ENCODE peak calls at places on chromosomes 13 and 19, in four cellular contexts. S is SK-N-SH, E is K562, W is H1. C is an unnamed sample.

GRCh38 chr19:40663712-40664692 is 26.4 kb downstream of the NUMBL start:
- DNase-seq in S (peak), E (peak), W (no peak), C (no peak)

GRCh38 chr19:29665215-29665825 is at the start of gene PLEKHF1:
- DNase-seq in S (peak), E (peak), W (peak), C (no peak)

GRCh38 chr13:50082426-50083283 is 67.4 kb downstream of the KCNRG start:
- DNase-seq in S (peak), E (peak), W (peak), C (peak)

GRCh38 chr19:18097217-18097992 is at the start of gene MAST3:
- DNase-seq in S (peak), E (peak), W (peak), C (peak)

GRCh38 chr19:50039968-50040367 is 14.2 kb downstream of the ZNF473 start:
- DNase-seq in S (no peak), E (no peak), W (no peak), C (no peak)

GRCh38 chr19:40674291-40674690 is 16.2 kb downstream of the NUMBL start:
- DNase-seq in S (no peak), E (no peak), W (no peak), C (no peak)

GRCh38 chr19:4338441-4339350 is at the start of gene STAP2:
- DNase-seq in S (no peak), E (peak), W (peak), C (no peak)

GRCh38 chr19:38830039-38830733 is 1.4 kb downstream of the ECH1 start:
- DNase-seq in S (no peak), E (no peak), W (no peak), C (no peak)

GRCh38 chr13:41813426-41813825 is 147.5 kb downstream of the VWA8 start:
- DNase-seq in S (no peak), E (no peak), W (no peak), C (no peak)

GRCh38 chr19:13930402-13930801 is 7.8 kb downstream of the PODNL1 start:
- DNase-seq in S (peak), E (peak), W (no peak), C (no peak)

GRCh38 chr19:1650627-1651009 is 1.8 kb downstream of the TCF3 start:
- DNase-seq in S (peak), E (no peak), W (no peak), C (no peak)

GRCh38 chr13:80249906-80250513 is 90.9 kb downstream of the SPRY2 start:
- DNase-seq in S (no peak), E (no peak), W (no peak), C (no peak)

GRCh38 chr13:48302920-48303330 is 626 bp upstream of the RB1 start:
- DNase-seq in S (no peak), E (no peak), W (no peak), C (no peak)

GRCh38 chr19:43606569-43607229 is 5.2 kb upstream of the SRRM5 start:
- DNase-seq in S (no peak), E (no peak), W (no peak), C (no peak)

GRCh38 chr19:48329167-48329891 is 4.0 kb downstream of the EMP3 start:
- DNase-seq in S (no peak), E (peak), W (no peak), C (peak)

GRCh38 chr19:51036519-51036918 is 1.7 kb upstream of the KLK12 start:
- DNase-seq in S (no peak), E (peak), W (no peak), C (no peak)

GRCh38 chr19:19021115-19021514 is 12.2 kb downstream of the SUGP2 start:
- DNase-seq in S (no peak), E (no peak), W (no peak), C (no peak)

GRCh38 chr19:11405846-11406643 is 13.1 kb downstream of the RGL3 start:
- DNase-seq in S (peak), E (no peak), W (peak), C (no peak)

GRCh38 chr13:108915634-108916497 is 286.5 kb downstream of the MYO16 start:
- DNase-seq in S (no peak), E (peak), W (no peak), C (peak)

GRCh38 chr19:41426952-41427646 is at the start of gene B3GNT8:
- DNase-seq in S (peak), E (peak), W (peak), C (no peak)

GRCh38 chr19:46841458-46842083 is 9.1 kb downstream of the AP2S1 start:
- DNase-seq in S (no peak), E (no peak), W (no peak), C (no peak)

GRCh38 chr13:110628477-110628793 is 13.1 kb downstream of the NAXD start:
- DNase-seq in S (peak), E (no peak), W (no peak), C (no peak)

GRCh38 chr13:97600438-97601080 is 166.6 kb downstream of the RAP2A start:
- DNase-seq in S (no peak), E (no peak), W (no peak), C (no peak)

GRCh38 chr13:51928231-51928630 is 66.5 kb downstream of the CCDC70 start:
- DNase-seq in S (no peak), E (no peak), W (no peak), C (no peak)

GRCh38 chr19:33830264-33830663 is 33.6 kb downstream of the KCTD15 start:
- DNase-seq in S (no peak), E (no peak), W (no peak), C (no peak)

GRCh38 chr13:110258876-110259631 is 47.9 kb downstream of the COL4A1 start:
- DNase-seq in S (no peak), E (no peak), W (no peak), C (no peak)

GRCh38 chr19:46678110-46678732 is 17.2 kb upstream of the DACT3 start:
- DNase-seq in S (peak), E (peak), W (peak), C (no peak)

GRCh38 chr13:31951215-31951678 is 80.3 kb upstream of the FRY start:
- DNase-seq in S (no peak), E (no peak), W (no peak), C (peak)

GRCh38 chr13:39688699-39689405 is 33.4 kb downstream of the COG6 start:
- DNase-seq in S (no peak), E (no peak), W (no peak), C (peak)

GRCh38 chr19:36060430-36060829 is 5.7 kb downstream of the WDR62 start:
- DNase-seq in S (peak), E (peak), W (peak), C (no peak)

GRCh38 chr19:10686193-10686592 is 15.0 kb upstream of the QTRT1 start:
- DNase-seq in S (no peak), E (no peak), W (no peak), C (no peak)

GRCh38 chr19:14381689-14382474 is 638 bp downstream of the ADGRE5 start:
- DNase-seq in S (no peak), E (peak), W (no peak), C (no peak)

GRCh38 chr13:44293908-44294735 is 79.5 kb upstream of the SERP2 start:
- DNase-seq in S (no peak), E (no peak), W (no peak), C (no peak)

GRCh38 chr13:110856941-110857835 is 57.7 kb downstream of the ANKRD10 start:
- DNase-seq in S (no peak), E (no peak), W (no peak), C (no peak)

DNA sequence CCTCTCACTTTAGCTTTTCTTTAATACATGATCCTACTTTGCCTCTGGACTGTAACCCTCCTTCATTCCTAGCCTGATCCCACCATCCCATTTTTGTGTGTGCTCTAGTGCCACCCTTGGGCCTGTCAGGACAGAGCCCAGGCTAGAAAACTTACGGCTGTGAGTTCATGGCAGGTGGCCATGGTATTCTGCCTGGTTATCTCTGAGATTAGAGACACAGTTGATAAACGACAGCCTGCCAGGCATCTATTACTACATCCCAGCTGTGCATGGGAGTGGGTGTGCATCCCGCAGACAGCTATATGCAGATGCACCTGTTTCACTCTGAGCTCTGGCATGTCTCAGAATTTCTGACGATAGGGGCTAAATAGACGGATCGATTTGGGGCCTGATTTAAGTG is 110.9 kb downstream of the HS6ST3 start:
- DNase-seq in S (peak), E (no peak), W (no peak), C (no peak)
- TF ChIP-seq NRF1 in S (no peak), E (no peak), W (no peak), C (no peak)

GRCh38 chr19:28633223-28634030 is 579.5 kb downstream of the UQCRFS1 start:
- DNase-seq in S (peak), E (peak), W (peak), C (no peak)
- TF ChIP-seq NRF1 in S (no peak), E (no peak), W (no peak), C (no peak)

GRCh38 chr19:343451-343931 is 1.1 kb downstream of the MIER2 start:
- DNase-seq in S (peak), E (no peak), W (no peak), C (no peak)

GRCh38 chr19:344625-345319 is at the start of gene MIER2:
- DNase-seq in S (peak), E (peak), W (peak), C (peak)

GRCh38 chr19:345320-345879 is 804 bp upstream of the MIER2 start:
- DNase-seq in S (no peak), E (no peak), W (no peak), C (no peak)

GRCh38 chr19:342801-343421 is 1.7 kb downstream of the MIER2 start:
- DNase-seq in S (no peak), E (no peak), W (no peak), C (peak)

GRCh38 chr19:343941-344624 is 513 bp downstream of the MIER2 start:
- DNase-seq in S (peak), E (peak), W (peak), C (no peak)
- TF ChIP-seq NRF1 in S (no peak), E (no peak), W (no peak), C (no peak)

DNA sequence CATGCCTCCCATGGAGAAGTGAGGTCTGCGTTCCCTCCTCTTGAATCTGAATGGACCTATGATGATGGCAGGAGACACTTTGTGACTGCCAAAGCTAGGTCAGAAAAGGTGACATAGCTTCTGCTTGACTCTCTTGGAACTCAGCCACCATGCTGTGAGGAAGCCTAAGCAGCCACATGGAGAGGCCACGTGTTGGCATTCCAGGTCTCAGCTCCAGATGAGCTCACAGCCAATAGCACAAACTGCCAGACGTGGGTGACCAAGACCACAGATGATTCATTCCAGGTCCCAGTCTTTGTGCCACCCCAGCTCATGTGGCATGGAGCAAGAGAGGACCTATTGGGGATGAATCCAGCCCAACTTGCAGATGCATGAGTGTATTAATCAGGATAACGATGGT is 8.7 kb upstream of the GGACT start:
- DNase-seq in S (no peak), E (no peak), W (no peak), C (no peak)
- TF ChIP-seq NRF1 in S (no peak), E (no peak), W (no peak), C (no peak)

DNA sequence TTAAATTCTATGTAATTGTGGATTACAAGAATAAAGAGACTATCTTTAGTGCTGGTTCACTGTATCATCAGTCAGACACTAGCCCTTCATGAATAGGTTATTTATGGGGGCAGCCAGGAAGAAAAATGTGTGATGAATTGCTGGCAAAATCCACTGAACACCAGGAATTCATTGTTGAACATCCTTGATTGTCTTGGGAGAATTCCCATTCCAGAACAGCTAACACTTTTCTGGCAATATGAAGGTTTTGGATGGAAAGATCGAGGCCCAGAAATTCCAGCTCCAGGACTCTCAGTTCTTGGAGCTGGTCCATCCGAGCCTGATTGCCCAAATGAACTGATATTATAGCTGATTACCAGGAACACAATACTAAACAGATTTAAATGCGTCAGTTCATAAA is 11.5 kb upstream of the SPART start:
- DNase-seq in S (no peak), E (no peak), W (no peak), C (no peak)
- TF ChIP-seq NRF1 in S (no peak), E (no peak), W (no peak), C (no peak)

GRCh38 chr13:112734696-112735547 is 45.1 kb downstream of the ATP11A start:
- DNase-seq in S (no peak), E (no peak), W (no peak), C (no peak)

GRCh38 chr13:112732679-112733078 is 42.8 kb downstream of the ATP11A start:
- DNase-seq in S (no peak), E (no peak), W (no peak), C (no peak)

GRCh38 chr13:112733661-112734379 is 44.0 kb downstream of the ATP11A start:
- DNase-seq in S (peak), E (no peak), W (no peak), C (no peak)

GRCh38 chr13:112731667-112732616 is 42.1 kb downstream of the ATP11A start:
- DNase-seq in S (no peak), E (no peak), W (no peak), C (no peak)

DNA sequence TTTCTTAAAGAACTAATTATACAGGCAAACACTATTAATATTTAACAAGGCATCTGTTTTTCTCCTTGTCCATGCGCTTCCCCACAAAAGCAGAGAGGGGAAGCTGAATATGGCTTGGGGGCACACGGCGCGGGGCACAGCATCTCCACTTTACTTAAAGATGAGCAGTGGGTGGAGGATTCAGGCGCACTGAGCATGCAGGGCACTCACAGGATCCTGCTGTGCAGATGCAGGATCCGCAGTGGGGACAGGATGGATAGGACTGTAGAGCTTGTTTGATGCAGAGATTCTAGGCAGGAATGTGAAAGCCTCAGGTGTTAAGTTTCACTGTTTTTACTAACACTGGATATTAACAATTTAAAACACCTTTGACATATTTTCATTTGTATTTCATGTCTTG is 43.3 kb downstream of the ATP11A start:
- DNase-seq in S (peak), E (no peak), W (no peak), C (no peak)
- TF ChIP-seq NRF1 in S (no peak), E (no peak), W (no peak), C (no peak)

DNA sequence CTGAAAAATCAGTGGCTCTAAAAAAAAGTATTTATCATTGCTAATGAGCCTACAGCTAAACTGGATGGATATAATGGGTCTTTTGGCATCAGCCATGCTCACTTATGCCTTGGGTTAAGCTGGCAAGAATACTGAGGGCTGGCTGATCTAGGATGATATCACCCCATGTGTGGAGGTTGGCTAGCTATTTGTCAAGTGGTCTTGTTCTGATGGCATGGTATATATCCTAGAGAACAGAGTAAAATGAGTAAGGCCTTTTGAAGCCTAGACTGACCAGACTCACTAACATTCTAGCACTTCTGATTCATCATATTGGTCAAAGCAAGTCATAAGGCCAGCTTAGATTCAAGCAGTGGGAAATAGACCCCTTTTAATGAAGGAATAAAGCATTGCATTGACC is 383.0 kb downstream of the SLITRK1 start:
- DNase-seq in S (no peak), E (no peak), W (no peak), C (no peak)
- TF ChIP-seq NRF1 in S (no peak), E (no peak), W (no peak), C (no peak)